ENCODE peak calls at places on chromosomes 6 and 20, in ten cellular contexts. M is coronary artery, C is H1, R is left ventricle myocardium inferior, G is adrenal gland, J is foreskin keratinocyte, W is IMR-90, K is right atrium auricular region, T is AG04450, Z is heart right ventricle. P is an unnamed sample.

GRCh38 chr6:133953634-133954415 is 801 bp downstream of the TBPL1 start:
- DNase-seq in M (no peak), C (no peak), R (no peak), G (no peak), J (no peak), W (no peak), K (no peak), T (no peak), Z (no peak), P (no peak)

GRCh38 chr6:132512638-132513632 is at the start of gene STX7:
- DNase-seq in M (peak; percentile 94), C (peak; percentile 89), R (peak; percentile 92), G (peak; percentile 89), J (peak; percentile 88), W (peak; percentile 81), K (peak; percentile 93), T (peak; percentile 52), Z (peak; percentile 92), P (peak; percentile 95)

GRCh38 chr20:49484180-49485140 is 2.0 kb upstream of the KCNB1 start:
- DNase-seq in M (peak; percentile 79), C (peak; percentile 92), R (peak; percentile 78), G (peak; percentile 73), J (peak; percentile 19), W (peak; percentile 61), K (peak; percentile 75), T (peak; percentile 32), Z (peak; percentile 82), P (peak; percentile 69)

GRCh38 chr6:14903176-14904088 is 342.4 kb upstream of the JARID2 start:
- DNase-seq in M (no peak), C (no peak), R (no peak), G (no peak), J (no peak), W (no peak), K (no peak), T (no peak), Z (no peak), P (no peak)

GRCh38 chr20:32672982-32673727 is 586 bp downstream of the C20orf203 start:
- DNase-seq in M (no peak), C (no peak), R (no peak), G (no peak), J (no peak), W (no peak), K (no peak), T (no peak), Z (no peak), P (no peak)

GRCh38 chr6:32882879-32883250 is 28.9 kb downstream of the PSMB9 start:
- DNase-seq in M (no peak), C (no peak), R (no peak), G (no peak), J (peak; percentile 69), W (peak; percentile 82), K (no peak), T (no peak), Z (no peak), P (no peak)

GRCh38 chr6:135939216-135939610 is 87.7 kb downstream of the PDE7B start:
- DNase-seq in M (no peak), C (no peak), R (no peak), G (no peak), J (no peak), W (no peak), K (no peak), T (no peak), Z (peak; percentile 23), P (no peak)

GRCh38 chr20:56911946-56912345 is 282.8 kb downstream of the TFAP2C start:
- DNase-seq in M (no peak), C (no peak), R (no peak), G (no peak), J (no peak), W (no peak), K (no peak), T (no peak), Z (no peak), P (no peak)

GRCh38 chr6:169109381-169109780 is 144.3 kb downstream of the THBS2 start:
- DNase-seq in M (no peak), C (no peak), R (no peak), G (no peak), J (no peak), W (no peak), K (no peak), T (no peak), Z (no peak), P (no peak)

GRCh38 chr6:148085651-148086321 is 256.9 kb upstream of the SASH1 start:
- DNase-seq in M (no peak), C (no peak), R (no peak), G (no peak), J (no peak), W (peak; percentile 19), K (no peak), T (no peak), Z (no peak), P (no peak)

GRCh38 chr20:19882446-19882845 is 124.4 kb downstream of the RIN2 start:
- DNase-seq in M (no peak), C (no peak), R (no peak), G (no peak), J (no peak), W (no peak), K (no peak), T (no peak), Z (no peak), P (no peak)

GRCh38 chr6:4607026-4607704 is 169.0 kb upstream of the CDYL start:
- DNase-seq in M (no peak), C (no peak), R (no peak), G (peak; percentile 54), J (no peak), W (peak; percentile 89), K (no peak), T (peak; percentile 29), Z (peak; percentile 29), P (peak; percentile 8)

DNA sequence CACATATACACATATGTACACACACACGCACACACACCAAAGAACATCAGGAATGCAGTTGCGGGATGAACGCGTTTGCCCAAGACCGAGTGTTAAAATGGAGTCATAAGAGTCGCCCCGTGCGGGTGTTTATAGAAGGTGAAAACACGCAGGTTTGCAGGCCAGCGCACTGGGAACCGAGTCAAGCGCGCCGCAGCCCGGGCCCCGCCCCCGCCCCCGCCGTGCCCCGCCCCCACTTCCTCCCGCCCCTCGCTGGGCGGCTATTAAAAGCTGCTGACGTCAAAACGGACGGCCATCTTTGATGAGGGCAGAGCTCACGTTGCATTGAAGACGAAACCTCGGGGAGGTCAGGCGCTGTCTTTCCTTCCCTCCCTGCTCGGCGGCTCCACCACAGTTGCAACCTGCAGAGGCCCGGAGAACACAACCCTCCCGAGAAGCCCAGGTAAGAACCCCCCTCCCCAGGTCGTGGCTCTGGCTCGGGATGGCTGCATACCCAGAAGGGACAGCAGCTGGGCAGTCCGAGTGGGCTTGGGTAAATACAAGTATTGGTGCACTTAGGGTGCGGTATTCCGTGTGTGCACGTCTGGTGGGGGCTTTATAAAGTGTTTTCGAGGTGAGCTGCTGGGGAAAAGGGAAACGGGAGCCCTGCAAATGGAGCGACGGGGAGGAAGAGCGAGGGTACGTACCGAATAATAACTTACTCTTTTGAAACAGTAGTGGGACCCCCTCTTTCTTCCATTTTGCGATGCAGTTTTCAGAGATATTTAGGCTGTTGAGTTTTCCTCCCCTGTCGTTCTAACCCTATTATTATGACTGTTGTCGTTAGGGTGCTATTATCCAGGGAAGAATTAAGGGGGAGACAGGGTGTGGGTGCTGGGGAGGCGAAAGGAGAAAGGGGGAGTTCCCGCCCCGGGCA is at the start of gene SNAP25:
- DNase-seq in M (no peak), C (peak; percentile 87), R (no peak), G (peak; percentile 74), J (no peak), W (peak; percentile 90), K (peak; percentile 70), T (peak; percentile 81), Z (no peak), P (peak; percentile 80)
- H3K27ac ChIP-seq in M (peak within 1 kb of the TSS; percentile 82), C (no peak within 1 kb of the TSS), R (no peak within 1 kb of the TSS), G (no peak within 1 kb of the TSS), J (no peak within 1 kb of the TSS), W (peak within 1 kb of the TSS; percentile 90), K (peak within 1 kb of the TSS; percentile 33), T (peak within 1 kb of the TSS; percentile 100), Z (peak within 1 kb of the TSS; percentile 68), P (peak within 1 kb of the TSS; percentile 93)

DNA sequence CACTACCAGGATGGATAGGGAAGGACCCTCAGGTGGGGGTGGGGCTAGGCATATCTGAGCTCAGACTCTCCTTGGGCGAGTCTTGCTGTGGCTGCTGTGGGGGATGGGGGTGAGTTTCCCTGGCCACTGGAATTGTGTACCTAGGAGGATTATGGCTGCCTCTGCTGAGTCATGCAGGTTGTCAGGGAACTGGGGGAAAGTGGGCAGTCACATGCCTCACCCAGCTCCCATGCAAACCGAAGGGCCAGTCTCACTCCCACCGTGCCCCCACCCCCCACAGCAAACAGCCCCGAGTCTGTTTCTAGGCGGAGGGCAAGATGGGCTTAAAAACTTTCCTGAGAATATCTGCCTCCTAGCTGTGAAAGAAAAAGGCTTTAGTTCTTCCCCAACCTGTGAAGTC is 210.3 kb upstream of the FERMT1 start:
- DNase-seq in M (no peak), C (no peak), R (no peak), G (no peak), J (no peak), W (no peak), K (no peak), T (no peak), Z (no peak), P (no peak)
- H3K27ac ChIP-seq in M (no peak overlapping the region), C (no peak overlapping the region), R (no peak overlapping the region), G (no peak overlapping the region), J (no peak overlapping the region), W (no peak overlapping the region), K (no peak overlapping the region), T (no peak overlapping the region), Z (no peak overlapping the region), P (no peak overlapping the region)

GRCh38 chr20:45058168-45058850 is 42.6 kb downstream of the KCNS1 start:
- DNase-seq in M (no peak), C (no peak), R (no peak), G (no peak), J (no peak), W (no peak), K (no peak), T (no peak), Z (no peak), P (no peak)

GRCh38 chr20:45060341-45060740 is 40.6 kb downstream of the KCNS1 start:
- DNase-seq in M (no peak), C (no peak), R (no peak), G (no peak), J (no peak), W (no peak), K (no peak), T (no peak), Z (no peak), P (no peak)

GRCh38 chr20:45061244-45061643 is 39.7 kb downstream of the KCNS1 start:
- DNase-seq in M (no peak), C (no peak), R (no peak), G (no peak), J (peak; percentile 90), W (peak; percentile 93), K (no peak), T (peak; percentile 51), Z (no peak), P (no peak)

GRCh38 chr20:45056473-45057148 is 44.3 kb downstream of the KCNS1 start:
- DNase-seq in M (no peak), C (no peak), R (no peak), G (no peak), J (no peak), W (no peak), K (no peak), T (no peak), Z (no peak), P (no peak)

GRCh38 chr20:45059022-45059728 is 41.8 kb downstream of the KCNS1 start:
- DNase-seq in M (no peak), C (no peak), R (no peak), G (no peak), J (no peak), W (peak; percentile 51), K (no peak), T (no peak), Z (no peak), P (peak; percentile 13)
- H3K27ac ChIP-seq in M (no peak overlapping the region), C (no peak overlapping the region), R (no peak overlapping the region), G (no peak overlapping the region), J (peak overlapping the region; percentile 6), W (no peak overlapping the region), K (no peak overlapping the region), T (no peak overlapping the region), Z (no peak overlapping the region), P (peak overlapping the region; percentile 80)

GRCh38 chr6:26331809-26332226 is 33.2 kb upstream of the BTN3A2 start:
- DNase-seq in M (no peak), C (no peak), R (no peak), G (no peak), J (no peak), W (no peak), K (no peak), T (no peak), Z (no peak), P (no peak)
- H3K27ac ChIP-seq in M (no peak overlapping the region), C (no peak overlapping the region), R (no peak overlapping the region), G (no peak overlapping the region), J (no peak overlapping the region), W (no peak overlapping the region), K (no peak overlapping the region), T (no peak overlapping the region), Z (no peak overlapping the region), P (no peak overlapping the region)

P was measured in substantia nigra.